ENCODE peak calls at places on chromosome 12, in eight cellular contexts. One of them, this sample, is unnamed.

GRCh38 chr12:104138747-104139186 is 757 bp upstream of the NFYB start:
- DNase-seq in Peyer's patch: no peak
- DNase-seq in heart left ventricle: no peak
- DNase-seq in transverse colon: peak
- DNase-seq in stomach: no peak
- DNase-seq in left ventricle myocardium inferior: peak
- DNase-seq in heart right ventricle: no peak
- DNase-seq in endodermal cell: peak
- DNase-seq in this sample: peak

GRCh38 chr12:13197526-13198141 is 1.1 kb downstream of the EMP1 start:
- DNase-seq in Peyer's patch: no peak
- DNase-seq in heart left ventricle: peak
- DNase-seq in transverse colon: no peak
- DNase-seq in stomach: no peak
- DNase-seq in left ventricle myocardium inferior: peak
- DNase-seq in heart right ventricle: peak
- DNase-seq in endodermal cell: no peak
- DNase-seq in this sample: peak

GRCh38 chr12:93135286-93136239 is 206.5 kb upstream of the EEA1 start:
- DNase-seq in Peyer's patch: no peak
- DNase-seq in heart left ventricle: no peak
- DNase-seq in transverse colon: no peak
- DNase-seq in stomach: no peak
- DNase-seq in left ventricle myocardium inferior: no peak
- DNase-seq in heart right ventricle: no peak
- DNase-seq in endodermal cell: no peak
- DNase-seq in this sample: no peak

GRCh38 chr12:102540856-102541385 is 60.6 kb upstream of the IGF1 start:
- DNase-seq in Peyer's patch: no peak
- DNase-seq in heart left ventricle: no peak
- DNase-seq in transverse colon: no peak
- DNase-seq in stomach: no peak
- DNase-seq in left ventricle myocardium inferior: no peak
- DNase-seq in heart right ventricle: no peak
- DNase-seq in endodermal cell: no peak
- DNase-seq in this sample: no peak

GRCh38 chr12:64625243-64626077 is 15.2 kb downstream of the RASSF3 start:
- DNase-seq in Peyer's patch: peak
- DNase-seq in heart left ventricle: peak
- DNase-seq in transverse colon: peak
- DNase-seq in stomach: peak
- DNase-seq in left ventricle myocardium inferior: peak
- DNase-seq in heart right ventricle: peak
- DNase-seq in endodermal cell: no peak
- DNase-seq in this sample: peak

GRCh38 chr12:119036878-119037493 is 55.6 kb downstream of the SRRM4 start:
- DNase-seq in Peyer's patch: no peak
- DNase-seq in heart left ventricle: no peak
- DNase-seq in transverse colon: peak
- DNase-seq in stomach: peak
- DNase-seq in left ventricle myocardium inferior: no peak
- DNase-seq in heart right ventricle: peak
- DNase-seq in endodermal cell: peak
- DNase-seq in this sample: no peak

GRCh38 chr12:32155041-32155440 is 48.4 kb downstream of the BICD1 start:
- DNase-seq in Peyer's patch: no peak
- DNase-seq in heart left ventricle: no peak
- DNase-seq in transverse colon: no peak
- DNase-seq in stomach: no peak
- DNase-seq in left ventricle myocardium inferior: no peak
- DNase-seq in heart right ventricle: no peak
- DNase-seq in endodermal cell: no peak
- DNase-seq in this sample: no peak

GRCh38 chr12:117045998-117046374 is 53.2 kb downstream of the TESC start:
- DNase-seq in Peyer's patch: no peak
- DNase-seq in heart left ventricle: no peak
- DNase-seq in transverse colon: no peak
- DNase-seq in stomach: no peak
- DNase-seq in left ventricle myocardium inferior: no peak
- DNase-seq in heart right ventricle: no peak
- DNase-seq in endodermal cell: peak
- DNase-seq in this sample: no peak

GRCh38 chr12:92987846-92988621 is 58.9 kb upstream of the EEA1 start:
- DNase-seq in Peyer's patch: no peak
- DNase-seq in heart left ventricle: peak
- DNase-seq in transverse colon: peak
- DNase-seq in stomach: no peak
- DNase-seq in left ventricle myocardium inferior: peak
- DNase-seq in heart right ventricle: peak
- DNase-seq in endodermal cell: peak
- DNase-seq in this sample: no peak

GRCh38 chr12:55908726-55909512 is 18.8 kb downstream of the PYM1 start:
- DNase-seq in Peyer's patch: no peak
- DNase-seq in heart left ventricle: no peak
- DNase-seq in transverse colon: no peak
- DNase-seq in stomach: no peak
- DNase-seq in left ventricle myocardium inferior: no peak
- DNase-seq in heart right ventricle: no peak
- DNase-seq in endodermal cell: no peak
- DNase-seq in this sample: no peak

GRCh38 chr12:52145941-52146821 is 45.6 kb downstream of the KRT80 start:
- DNase-seq in Peyer's patch: no peak
- DNase-seq in heart left ventricle: no peak
- DNase-seq in transverse colon: peak
- DNase-seq in stomach: no peak
- DNase-seq in left ventricle myocardium inferior: no peak
- DNase-seq in heart right ventricle: no peak
- DNase-seq in endodermal cell: no peak
- DNase-seq in this sample: no peak
- H3K27ac ChIP-seq in Peyer's patch: peak
- H3K27ac ChIP-seq in heart left ventricle: peak
- H3K27ac ChIP-seq in transverse colon: peak
- H3K27ac ChIP-seq in stomach: peak
- H3K27ac ChIP-seq in left ventricle myocardium inferior: peak
- H3K27ac ChIP-seq in heart right ventricle: peak
- H3K27ac ChIP-seq in endodermal cell: no peak
- H3K27ac ChIP-seq in this sample: peak

GRCh38 chr12:48671231-48671856 is 10.7 kb downstream of the KANSL2 start:
- DNase-seq in Peyer's patch: no peak
- DNase-seq in heart left ventricle: no peak
- DNase-seq in transverse colon: no peak
- DNase-seq in stomach: no peak
- DNase-seq in left ventricle myocardium inferior: no peak
- DNase-seq in heart right ventricle: no peak
- DNase-seq in endodermal cell: no peak
- DNase-seq in this sample: no peak

DNA sequence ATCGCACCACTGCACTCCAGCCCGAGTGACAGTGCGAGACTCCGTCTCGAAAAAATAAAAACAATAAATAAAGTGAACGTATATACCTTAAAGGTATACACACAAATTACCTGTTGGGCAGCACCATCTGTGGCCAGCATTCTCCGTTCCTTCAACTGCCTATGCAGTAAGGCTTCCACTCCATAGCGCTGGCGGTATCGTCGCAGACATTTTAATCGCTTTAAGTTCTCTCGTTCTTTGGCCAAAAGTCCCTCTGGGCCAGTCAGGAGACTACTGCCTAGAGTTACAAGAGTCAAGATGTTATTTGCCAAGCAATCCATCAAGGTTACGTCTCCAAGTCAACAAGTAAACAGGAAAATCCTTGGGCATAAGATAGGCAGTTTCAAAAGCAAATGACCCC is 13.0 kb downstream of the KANSL2 start:
- DNase-seq in Peyer's patch: no peak
- DNase-seq in heart left ventricle: no peak
- DNase-seq in transverse colon: no peak
- DNase-seq in stomach: no peak
- DNase-seq in left ventricle myocardium inferior: no peak
- DNase-seq in heart right ventricle: no peak
- DNase-seq in endodermal cell: no peak
- DNase-seq in this sample: no peak
- H3K4me3 ChIP-seq in Peyer's patch: no peak
- H3K4me3 ChIP-seq in heart left ventricle: no peak
- H3K4me3 ChIP-seq in transverse colon: no peak
- H3K4me3 ChIP-seq in stomach: no peak
- H3K4me3 ChIP-seq in left ventricle myocardium inferior: no peak
- H3K4me3 ChIP-seq in heart right ventricle: no peak
- H3K4me3 ChIP-seq in endodermal cell: no peak
- H3K4me3 ChIP-seq in this sample: no peak

GRCh38 chr12:77685906-77686305 is 144.8 kb upstream of the NAV3 start:
- DNase-seq in Peyer's patch: no peak
- DNase-seq in heart left ventricle: no peak
- DNase-seq in transverse colon: no peak
- DNase-seq in stomach: no peak
- DNase-seq in left ventricle myocardium inferior: no peak
- DNase-seq in heart right ventricle: no peak
- DNase-seq in endodermal cell: no peak
- DNase-seq in this sample: no peak
- H3K27ac ChIP-seq in Peyer's patch: no peak
- H3K27ac ChIP-seq in heart left ventricle: no peak
- H3K27ac ChIP-seq in transverse colon: no peak
- H3K27ac ChIP-seq in stomach: no peak
- H3K27ac ChIP-seq in left ventricle myocardium inferior: no peak
- H3K27ac ChIP-seq in heart right ventricle: no peak
- H3K27ac ChIP-seq in endodermal cell: no peak
- H3K27ac ChIP-seq in this sample: no peak

GRCh38 chr12:1529228-1529861 is 65.0 kb downstream of the FBXL14 start:
- DNase-seq in Peyer's patch: no peak
- DNase-seq in heart left ventricle: no peak
- DNase-seq in transverse colon: no peak
- DNase-seq in stomach: no peak
- DNase-seq in left ventricle myocardium inferior: no peak
- DNase-seq in heart right ventricle: no peak
- DNase-seq in endodermal cell: peak
- DNase-seq in this sample: no peak

GRCh38 chr12:1530592-1531159 is 63.7 kb downstream of the FBXL14 start:
- DNase-seq in Peyer's patch: no peak
- DNase-seq in heart left ventricle: no peak
- DNase-seq in transverse colon: no peak
- DNase-seq in stomach: no peak
- DNase-seq in left ventricle myocardium inferior: no peak
- DNase-seq in heart right ventricle: no peak
- DNase-seq in endodermal cell: peak
- DNase-seq in this sample: no peak

GRCh38 chr12:1531160-1531653 is 63.2 kb downstream of the FBXL14 start:
- DNase-seq in Peyer's patch: no peak
- DNase-seq in heart left ventricle: no peak
- DNase-seq in transverse colon: no peak
- DNase-seq in stomach: no peak
- DNase-seq in left ventricle myocardium inferior: no peak
- DNase-seq in heart right ventricle: no peak
- DNase-seq in endodermal cell: peak
- DNase-seq in this sample: no peak

GRCh38 chr12:1528791-1529190 is 65.6 kb downstream of the FBXL14 start:
- DNase-seq in Peyer's patch: no peak
- DNase-seq in heart left ventricle: no peak
- DNase-seq in transverse colon: no peak
- DNase-seq in stomach: no peak
- DNase-seq in left ventricle myocardium inferior: no peak
- DNase-seq in heart right ventricle: no peak
- DNase-seq in endodermal cell: peak
- DNase-seq in this sample: no peak

GRCh38 chr12:1529862-1530591 is 64.4 kb downstream of the FBXL14 start:
- DNase-seq in Peyer's patch: no peak
- DNase-seq in heart left ventricle: no peak
- DNase-seq in transverse colon: peak
- DNase-seq in stomach: no peak
- DNase-seq in left ventricle myocardium inferior: peak
- DNase-seq in heart right ventricle: peak
- DNase-seq in endodermal cell: peak
- DNase-seq in this sample: no peak
- H3K4me3 ChIP-seq in Peyer's patch: peak
- H3K4me3 ChIP-seq in heart left ventricle: peak
- H3K4me3 ChIP-seq in transverse colon: peak
- H3K4me3 ChIP-seq in stomach: peak
- H3K4me3 ChIP-seq in left ventricle myocardium inferior: peak
- H3K4me3 ChIP-seq in heart right ventricle: peak
- H3K4me3 ChIP-seq in endodermal cell: peak
- H3K4me3 ChIP-seq in this sample: peak

DNA sequence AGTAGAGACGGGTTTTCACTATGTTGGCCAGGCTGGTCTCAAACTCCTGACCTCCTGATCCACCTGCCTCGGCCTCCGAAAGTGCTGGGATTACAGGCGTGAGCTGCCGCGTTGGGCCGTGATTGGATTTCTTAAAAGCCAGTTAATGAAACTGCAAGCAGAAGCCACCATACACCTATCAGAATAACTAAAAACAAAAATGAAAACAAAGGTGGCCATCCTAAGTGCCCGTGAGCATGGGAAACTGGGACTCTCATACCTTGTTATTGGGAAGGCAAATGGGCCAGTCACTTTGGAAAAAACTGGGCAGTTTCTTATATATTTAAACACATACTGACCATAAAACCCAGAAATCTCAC is 7.7 kb upstream of the TCTN1 start:
- DNase-seq in Peyer's patch: no peak
- DNase-seq in heart left ventricle: no peak
- DNase-seq in transverse colon: no peak
- DNase-seq in stomach: no peak
- DNase-seq in left ventricle myocardium inferior: no peak
- DNase-seq in heart right ventricle: no peak
- DNase-seq in endodermal cell: no peak
- DNase-seq in this sample: no peak
- H3K27ac ChIP-seq in Peyer's patch: no peak
- H3K27ac ChIP-seq in heart left ventricle: peak
- H3K27ac ChIP-seq in transverse colon: peak
- H3K27ac ChIP-seq in stomach: peak
- H3K27ac ChIP-seq in left ventricle myocardium inferior: no peak
- H3K27ac ChIP-seq in heart right ventricle: peak
- H3K27ac ChIP-seq in endodermal cell: no peak
- H3K27ac ChIP-seq in this sample: no peak

GRCh38 chr12:67698711-67699603 is 50.4 kb downstream of the DYRK2 start:
- DNase-seq in Peyer's patch: no peak
- DNase-seq in heart left ventricle: no peak
- DNase-seq in transverse colon: no peak
- DNase-seq in stomach: no peak
- DNase-seq in left ventricle myocardium inferior: no peak
- DNase-seq in heart right ventricle: no peak
- DNase-seq in endodermal cell: no peak
- DNase-seq in this sample: no peak
- H3K4me3 ChIP-seq in Peyer's patch: peak
- H3K4me3 ChIP-seq in heart left ventricle: peak
- H3K4me3 ChIP-seq in transverse colon: peak
- H3K4me3 ChIP-seq in stomach: peak
- H3K4me3 ChIP-seq in left ventricle myocardium inferior: peak
- H3K4me3 ChIP-seq in heart right ventricle: no peak
- H3K4me3 ChIP-seq in endodermal cell: no peak
- H3K4me3 ChIP-seq in this sample: no peak

GRCh38 chr12:53659011-53659551 is 16.8 kb downstream of the ATP5MC2 start:
- DNase-seq in Peyer's patch: no peak
- DNase-seq in heart left ventricle: peak
- DNase-seq in transverse colon: peak
- DNase-seq in stomach: peak
- DNase-seq in left ventricle myocardium inferior: no peak
- DNase-seq in heart right ventricle: peak
- DNase-seq in endodermal cell: peak
- DNase-seq in this sample: peak
- H3K27ac ChIP-seq in Peyer's patch: peak
- H3K27ac ChIP-seq in heart left ventricle: peak
- H3K27ac ChIP-seq in transverse colon: peak
- H3K27ac ChIP-seq in stomach: peak
- H3K27ac ChIP-seq in left ventricle myocardium inferior: peak
- H3K27ac ChIP-seq in heart right ventricle: peak
- H3K27ac ChIP-seq in endodermal cell: peak
- H3K27ac ChIP-seq in this sample: peak